ENCODE peak calls at places on chromosomes 6 and 20, in ten cellular contexts. H is bronchial epithelial cell; Y is mammary epithelial cell; K is uterus; S is GM23338; P is right lobe of liver; G is lower leg skin; V is astrocyte of the spinal cord; A is sigmoid colon; X is CD8-positive, alpha-beta T cell. J is an unnamed sample.

GRCh38 chr20:57229490-57229889 is 37.0 kb downstream of the BMP7 start:
- DNase-seq in A (no peak), P (no peak), H (no peak), V (no peak), G (no peak), Y (no peak), X (no peak), S (no peak), K (no peak), J (no peak)

GRCh38 chr20:20085812-20086211 is 33.5 kb downstream of the CFAP61 start:
- DNase-seq in P (no peak), V (no peak), A (no peak), H (peak), K (no peak), S (no peak), X (no peak), G (peak), Y (peak), J (no peak)

GRCh38 chr6:12288844-12289654 is 1.1 kb upstream of the EDN1 start:
- DNase-seq in X (peak), Y (peak), K (peak), V (peak), P (no peak), A (no peak), H (peak), S (peak), G (peak), J (peak)

GRCh38 chr20:57400262-57400701 is 9.1 kb downstream of the RBM38 start:
- DNase-seq in A (peak), Y (no peak), S (no peak), P (peak), G (no peak), H (no peak), V (no peak), X (no peak), K (no peak), J (no peak)

GRCh38 chr20:46800405-46800804 is 91.0 kb downstream of the SLC2A10 start:
- DNase-seq in K (no peak), S (no peak), X (no peak), Y (no peak), G (no peak), A (no peak), P (no peak), H (no peak), V (no peak), J (no peak)

GRCh38 chr6:101290346-101290745 is 103.2 kb upstream of the GRIK2 start:
- DNase-seq in S (no peak), A (no peak), H (no peak), V (peak), K (no peak), G (no peak), X (no peak), P (no peak), Y (no peak), J (no peak)

GRCh38 chr6:108737594-108738546 is 110.4 kb upstream of the ARMC2 start:
- DNase-seq in S (no peak), Y (peak), P (no peak), X (no peak), A (peak), K (peak), G (peak), V (peak), H (peak), J (peak)

GRCh38 chr20:50575869-50576720 is 65.9 kb downstream of the PTPN1 start:
- DNase-seq in G (peak), Y (no peak), P (peak), S (peak), H (peak), X (peak), V (peak), K (peak), A (peak), J (peak)

GRCh38 chr20:45833883-45834796 is 541 bp downstream of the SNX21 start:
- DNase-seq in V (peak), K (peak), H (no peak), A (peak), Y (peak), G (peak), P (peak), S (peak), X (peak), J (peak)

GRCh38 chr6:71250050-71250689 is 38.4 kb upstream of the OGFRL1 start:
- DNase-seq in A (no peak), H (peak), G (no peak), S (peak), X (no peak), Y (peak), P (no peak), K (no peak), V (peak), J (peak)

GRCh38 chr6:92122746-92123145 is 1296.6 kb downstream of the EPHA7 start:
- DNase-seq in K (no peak), H (peak), S (peak), G (no peak), A (no peak), V (peak), X (no peak), Y (no peak), P (no peak), J (no peak)

GRCh38 chr20:36107881-36108280 is 46.7 kb upstream of the EPB41L1 start:
- DNase-seq in V (no peak), G (no peak), X (no peak), P (no peak), A (no peak), K (no peak), H (no peak), S (no peak), Y (no peak), J (no peak)

GRCh38 chr6:1622851-1623768 is 13.4 kb downstream of the FOXC1 start:
- DNase-seq in Y (no peak), A (peak), X (no peak), V (no peak), H (no peak), P (no peak), S (peak), K (no peak), G (no peak), J (no peak)

GRCh38 chr6:33983109-33983475 is 162.8 kb downstream of the GRM4 start:
- DNase-seq in Y (no peak), X (no peak), G (peak), K (no peak), S (no peak), P (peak), H (peak), V (no peak), A (peak), J (no peak)

GRCh38 chr20:40689100-40689942 is at the start of gene MAFB:
- DNase-seq in X (no peak), G (peak), Y (peak), V (peak), S (peak), P (peak), A (peak), K (peak), H (peak), J (peak)

GRCh38 chr6:1103945-1104623 is 207.8 kb upstream of the FOXQ1 start:
- DNase-seq in K (no peak), H (no peak), P (no peak), G (no peak), V (peak), X (no peak), S (peak), Y (no peak), A (no peak), J (no peak)

GRCh38 chr20:44067650-44068081 is 119.3 kb downstream of the JPH2 start:
- DNase-seq in H (no peak), S (no peak), X (no peak), P (no peak), G (peak), Y (no peak), V (no peak), A (no peak), K (no peak), J (no peak)

GRCh38 chr20:41436679-41437078 is 70.1 kb upstream of the EMILIN3 start:
- DNase-seq in H (peak), K (no peak), S (no peak), G (no peak), X (no peak), P (no peak), A (no peak), V (peak), Y (peak), J (peak)

GRCh38 chr6:170179925-170180324 is 111.0 kb downstream of the DLL1 start:
- DNase-seq in V (no peak), A (no peak), S (no peak), H (no peak), K (no peak), Y (no peak), X (no peak), P (no peak), G (no peak), J (no peak)

GRCh38 chr6:82032444-82032843 is 215.1 kb downstream of the IBTK start:
- DNase-seq in G (no peak), H (no peak), V (no peak), X (no peak), S (no peak), Y (no peak), P (no peak), A (no peak), K (no peak), J (no peak)
- H3K4me3 ChIP-seq in G (no peak), H (no peak), V (no peak), X (no peak), S (no peak), Y (no peak), P (no peak), A (no peak), K (no peak), J (no peak)

DNA sequence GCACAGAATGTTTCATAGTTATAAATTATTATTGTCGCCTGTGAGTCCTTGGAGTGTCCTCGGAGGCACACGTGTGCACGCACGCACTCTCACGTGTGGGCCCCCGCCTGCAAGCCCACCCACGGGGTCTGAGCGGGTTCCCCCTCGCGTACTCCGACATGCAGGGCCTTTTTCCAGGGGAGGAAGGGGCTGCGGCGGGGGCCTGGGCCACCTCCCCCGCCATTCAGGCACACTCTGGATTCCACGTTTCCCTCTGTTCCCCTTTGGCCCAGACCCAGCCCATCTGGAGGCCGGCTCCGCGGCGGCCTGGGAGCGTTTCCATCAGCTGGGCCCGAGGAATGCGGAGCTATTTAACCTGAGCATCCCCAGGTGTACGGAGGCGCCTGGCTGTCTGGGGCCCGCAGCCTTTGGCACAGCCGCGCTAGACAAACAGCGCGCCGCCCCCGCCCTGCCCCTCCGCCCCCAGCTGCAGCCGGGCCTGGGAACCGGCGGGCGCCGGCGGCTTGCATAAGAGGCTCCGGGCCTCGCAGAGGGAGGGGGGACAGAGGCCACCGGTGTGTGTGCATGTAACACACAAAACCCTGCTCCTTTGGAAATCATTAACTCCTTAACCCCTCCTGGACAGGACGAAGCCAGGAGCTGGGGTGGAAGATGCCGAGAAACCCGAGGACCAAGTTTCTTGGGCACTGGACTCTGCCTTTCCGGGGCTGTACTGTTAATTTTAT is 3.3 kb downstream of the ID1 start:
- DNase-seq in P (peak), H (peak), G (peak), K (peak), A (peak), S (peak), Y (peak), X (no peak), V (peak), J (peak)
- H3K4me3 ChIP-seq in P (peak), H (no peak), G (no peak), K (peak), A (peak), S (peak), Y (no peak), X (no peak), V (no peak), J (peak)

GRCh38 chr6:113829702-113830058 is 27.5 kb upstream of the MARCKS start:
- DNase-seq in X (no peak), K (no peak), Y (no peak), V (peak), A (no peak), G (no peak), H (no peak), S (peak), P (no peak), J (peak)

GRCh38 chr6:113837170-113837569 is 20.0 kb upstream of the MARCKS start:
- DNase-seq in Y (no peak), V (no peak), A (no peak), P (no peak), S (no peak), X (no peak), H (no peak), G (no peak), K (no peak), J (no peak)

GRCh38 chr6:113830140-113830539 is 27.0 kb upstream of the MARCKS start:
- DNase-seq in Y (no peak), S (no peak), P (no peak), K (no peak), G (no peak), H (no peak), X (no peak), A (no peak), V (no peak), J (no peak)

GRCh38 chr6:113828984-113829701 is 28.0 kb upstream of the MARCKS start:
- DNase-seq in X (no peak), Y (no peak), H (no peak), P (no peak), K (no peak), V (no peak), G (no peak), A (no peak), S (no peak), J (no peak)

GRCh38 chr6:113833537-113833936 is 23.6 kb upstream of the MARCKS start:
- DNase-seq in V (peak), Y (peak), K (no peak), P (no peak), A (no peak), S (no peak), G (no peak), X (no peak), H (peak), J (peak)
- H3K4me3 ChIP-seq in V (no peak), Y (no peak), K (no peak), P (no peak), A (no peak), S (no peak), G (no peak), X (no peak), H (no peak), J (no peak)

DNA sequence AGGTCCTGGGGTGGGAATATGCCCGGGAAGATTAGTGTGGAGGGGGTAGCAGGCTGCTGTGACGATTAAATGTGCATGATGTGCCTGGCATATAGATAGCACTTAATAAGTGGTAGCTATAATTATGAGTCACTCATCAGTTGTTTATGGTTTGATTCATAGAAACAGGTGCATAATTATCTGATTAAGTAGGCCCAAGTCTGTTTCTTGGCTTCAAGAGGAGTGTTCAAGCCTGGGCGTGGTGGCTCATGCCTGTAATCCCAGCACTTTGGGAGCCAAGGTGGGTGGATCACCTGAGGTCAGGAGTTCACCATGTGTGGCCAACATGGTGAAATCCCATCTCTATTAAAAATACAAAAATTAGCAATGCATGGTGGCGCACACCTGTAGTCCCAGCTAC is 74.9 kb downstream of the QRSL1 start:
- DNase-seq in S (no peak), X (no peak), V (no peak), K (no peak), H (no peak), A (no peak), G (no peak), Y (no peak), P (no peak), J (no peak)
- H3K4me3 ChIP-seq in S (no peak), X (no peak), V (no peak), K (no peak), H (no peak), A (no peak), G (no peak), Y (no peak), P (no peak), J (no peak)

J was measured in fibroblast of pulmonary artery.